ENCODE peak calls at places on chromosomes 6 and 20, in eight cellular contexts. U is right lobe of liver, Q is body of pancreas, L is NCI-H1694, A is SIG-M5, T is osteocyte, S is iris pigment epithelial cell, Z is cardiac muscle cell. K is an unnamed sample.

GRCh38 chr6:166602928-166603690 is 16.6 kb upstream of the RAMACL start:
- DNase-seq in U (no peak), Q (no peak), L (no peak), A (no peak), T (peak), S (no peak), Z (no peak), K (no peak)

GRCh38 chr6:89951574-89952360 is 57.5 kb downstream of the GJA10 start:
- DNase-seq in U (peak), Q (no peak), L (no peak), A (no peak), T (no peak), S (peak), Z (peak), K (no peak)

GRCh38 chr6:22892452-22892851 is 323.1 kb downstream of the HDGFL1 start:
- DNase-seq in U (no peak), Q (no peak), L (no peak), A (no peak), T (no peak), S (peak), Z (peak), K (peak)

GRCh38 chr6:83313880-83314279 is 117.0 kb downstream of the ME1 start:
- DNase-seq in U (no peak), Q (no peak), L (no peak), A (no peak), T (no peak), S (no peak), Z (peak), K (no peak)

GRCh38 chr6:96058094-96058493 is 42.3 kb downstream of the FUT9 start:
- DNase-seq in U (no peak), Q (no peak), L (no peak), A (no peak), T (no peak), S (no peak), Z (no peak), K (no peak)

GRCh38 chr20:64048402-64049044 is 916 bp downstream of the SOX18 start:
- DNase-seq in U (no peak), Q (no peak), L (no peak), A (no peak), T (no peak), S (no peak), Z (peak), K (no peak)

GRCh38 chr20:57137676-57138075 is 128.8 kb downstream of the BMP7 start:
- DNase-seq in U (no peak), Q (no peak), L (no peak), A (no peak), T (no peak), S (no peak), Z (no peak), K (no peak)

GRCh38 chr6:106158816-106159215 is 72.7 kb downstream of the PRDM1 start:
- DNase-seq in U (no peak), Q (no peak), L (no peak), A (no peak), T (no peak), S (no peak), Z (no peak), K (no peak)

GRCh38 chr6:34324738-34325444 is 67.6 kb downstream of the NUDT3 start:
- DNase-seq in U (no peak), Q (no peak), L (no peak), A (no peak), T (no peak), S (peak), Z (peak), K (no peak)

GRCh38 chr20:44039741-44040140 is 125.1 kb downstream of the TOX2 start:
- DNase-seq in U (no peak), Q (no peak), L (no peak), A (no peak), T (no peak), S (no peak), Z (no peak), K (no peak)

GRCh38 chr6:83429269-83429668 is 1.6 kb downstream of the ME1 start:
- DNase-seq in U (no peak), Q (no peak), L (no peak), A (no peak), T (no peak), S (no peak), Z (no peak), K (no peak)

GRCh38 chr20:43988867-43989266 is 74.2 kb downstream of the TOX2 start:
- DNase-seq in U (no peak), Q (no peak), L (no peak), A (no peak), T (no peak), S (peak), Z (no peak), K (no peak)

GRCh38 chr6:31690231-31691077 is 9.6 kb upstream of the LY6G5C start:
- DNase-seq in U (no peak), Q (no peak), L (no peak), A (no peak), T (no peak), S (peak), Z (peak), K (no peak)

GRCh38 chr6:127346512-127346911 is 3.1 kb upstream of the ECHDC1 start:
- DNase-seq in U (no peak), Q (no peak), L (no peak), A (no peak), T (no peak), S (no peak), Z (no peak), K (no peak)

GRCh38 chr6:124131259-124131658 is 327.6 kb downstream of the NKAIN2 start:
- DNase-seq in U (no peak), Q (no peak), L (no peak), A (no peak), T (no peak), S (peak), Z (peak), K (no peak)

GRCh38 chr6:26195924-26196845 is 109.0 kb downstream of the HFE start:
- DNase-seq in U (no peak), Q (no peak), L (no peak), A (no peak), T (no peak), S (peak), Z (peak), K (no peak)

GRCh38 chr6:16438677-16439615 is 200.6 kb downstream of the GMPR start:
- DNase-seq in U (no peak), Q (no peak), L (no peak), A (no peak), T (no peak), S (peak), Z (peak), K (peak)

GRCh38 chr6:145705561-145705960 is 29.8 kb downstream of the EPM2A start:
- DNase-seq in U (no peak), Q (no peak), L (no peak), A (no peak), T (no peak), S (peak), Z (peak), K (no peak)

GRCh38 chr6:42188406-42188805 is 6.3 kb downstream of the GUCA1B start:
- DNase-seq in U (no peak), Q (no peak), L (no peak), A (no peak), T (no peak), S (no peak), Z (no peak), K (no peak)

GRCh38 chr6:131250121-131250520 is 114.9 kb downstream of the AKAP7 start:
- DNase-seq in U (peak), Q (peak), L (no peak), A (peak), T (no peak), S (peak), Z (peak), K (no peak)

GRCh38 chr6:30875244-30876038 is 8.9 kb upstream of the DDR1 start:
- DNase-seq in U (no peak), Q (peak), L (no peak), A (no peak), T (no peak), S (no peak), Z (no peak), K (no peak)

GRCh38 chr6:157046776-157047175 is 269.6 kb downstream of the ARID1B start:
- DNase-seq in U (no peak), Q (no peak), L (no peak), A (no peak), T (no peak), S (peak), Z (no peak), K (no peak)

GRCh38 chr20:63937596-63937995 is 18.6 kb downstream of the UCKL1 start:
- DNase-seq in U (no peak), Q (no peak), L (no peak), A (no peak), T (no peak), S (no peak), Z (no peak), K (no peak)

GRCh38 chr20:1388706-1389483 is 4.0 kb downstream of the FKBP1A start:
- DNase-seq in U (no peak), Q (no peak), L (no peak), A (no peak), T (no peak), S (no peak), Z (no peak), K (no peak)

GRCh38 chr6:139308936-139309603 is 17.3 kb upstream of the TXLNB start:
- DNase-seq in U (peak), Q (peak), L (no peak), A (no peak), T (no peak), S (peak), Z (peak), K (no peak)

GRCh38 chr6:31979238-31979898 is 2.5 kb upstream of the C4A start:
- DNase-seq in U (peak), Q (no peak), L (no peak), A (no peak), T (no peak), S (no peak), Z (no peak), K (no peak)

GRCh38 chr20:42639140-42639539 is 550.6 kb downstream of the PTPRT start:
- DNase-seq in U (no peak), Q (no peak), L (no peak), A (no peak), T (no peak), S (no peak), Z (no peak), K (no peak)

GRCh38 chr20:58374906-58375760 is 13.9 kb upstream of the VAPB start:
- DNase-seq in U (no peak), Q (no peak), L (no peak), A (no peak), T (no peak), S (peak), Z (peak), K (no peak)

GRCh38 chr6:155327326-155328073 is 13.2 kb upstream of the TFB1M start:
- DNase-seq in U (peak), Q (peak), L (peak), A (no peak), T (no peak), S (peak), Z (peak), K (peak)

GRCh38 chr6:107871981-107872380 is 47.9 kb upstream of the SCML4 start:
- DNase-seq in U (no peak), Q (no peak), L (no peak), A (no peak), T (no peak), S (peak), Z (peak), K (no peak)

GRCh38 chr20:19780261-19780660 is 22.2 kb downstream of the RIN2 start:
- DNase-seq in U (no peak), Q (no peak), L (peak), A (no peak), T (no peak), S (no peak), Z (no peak), K (no peak)

GRCh38 chr6:113853252-113853651 is 3.9 kb upstream of the MARCKS start:
- DNase-seq in U (no peak), Q (no peak), L (no peak), A (no peak), T (no peak), S (no peak), Z (no peak), K (no peak)

GRCh38 chr6:15408758-15409157 is 162.9 kb downstream of the JARID2 start:
- DNase-seq in U (no peak), Q (no peak), L (no peak), A (no peak), T (no peak), S (no peak), Z (no peak), K (no peak)

GRCh38 chr6:108884211-108885059 is 36.2 kb downstream of the ARMC2 start:
- DNase-seq in U (no peak), Q (no peak), L (no peak), A (no peak), T (no peak), S (no peak), Z (no peak), K (no peak)